ENCODE peak calls at places on chromosome 20, in ten cellular contexts. I is mammary epithelial cell, Z is neural progenitor cell, T is esophagus muscularis mucosa, J is testis, F is lung, C is heart right ventricle, Y is endodermal cell, A is fibroblast of lung, R is OCI-LY7. O is an unnamed sample. For H3K4me1, the result is how much of the 10 kb centered on the place peaks cover.

GRCh38 chr20:14055127-14055742 is 59.9 kb downstream of the MACROD2 start:
- DNase-seq in I (peak), Z (peak), T (no peak), J (peak), F (no peak), C (no peak), Y (no peak), A (peak), R (peak), O (no peak)

GRCh38 chr20:53660947-53661381 is 67.3 kb upstream of the ZNF217 start:
- DNase-seq in I (no peak), Z (no peak), T (no peak), J (no peak), F (no peak), C (no peak), Y (peak), A (no peak), R (peak), O (no peak)

GRCh38 chr20:34112600-34113061 is 588 bp upstream of the EIF2S2 start:
- DNase-seq in I (no peak), Z (peak), T (no peak), J (peak), F (no peak), C (no peak), Y (no peak), A (peak), R (no peak), O (peak)

GRCh38 chr20:24376523-24377085 is 92.8 kb upstream of the SYNDIG1 start:
- DNase-seq in I (peak), Z (no peak), T (no peak), J (no peak), F (no peak), C (no peak), Y (no peak), A (peak), R (no peak), O (no peak)

GRCh38 chr20:32626859-32627636 is 41.9 kb upstream of the NOL4L start:
- DNase-seq in I (no peak), Z (no peak), T (no peak), J (no peak), F (no peak), C (no peak), Y (no peak), A (no peak), R (peak), O (peak)

GRCh38 chr20:36483919-36484808 is 57.2 kb upstream of the MYL9 start:
- DNase-seq in I (peak), Z (no peak), T (no peak), J (no peak), F (no peak), C (no peak), Y (no peak), A (peak), R (no peak), O (peak)

GRCh38 chr20:51752343-51752951 is 15.7 kb downstream of the ATP9A start:
- DNase-seq in I (peak), Z (no peak), T (no peak), J (no peak), F (no peak), C (no peak), Y (no peak), A (peak), R (no peak), O (peak)

GRCh38 chr20:25058051-25058796 is at the start of gene ACSS1:
- DNase-seq in I (peak), Z (peak), T (no peak), J (peak), F (peak), C (peak), Y (peak), A (peak), R (peak), O (peak)

GRCh38 chr20:58246346-58246745 is 17.9 kb upstream of the ANKRD60 start:
- DNase-seq in I (no peak), Z (peak), T (peak), J (no peak), F (no peak), C (no peak), Y (peak), A (peak), R (no peak), O (peak)

DNA sequence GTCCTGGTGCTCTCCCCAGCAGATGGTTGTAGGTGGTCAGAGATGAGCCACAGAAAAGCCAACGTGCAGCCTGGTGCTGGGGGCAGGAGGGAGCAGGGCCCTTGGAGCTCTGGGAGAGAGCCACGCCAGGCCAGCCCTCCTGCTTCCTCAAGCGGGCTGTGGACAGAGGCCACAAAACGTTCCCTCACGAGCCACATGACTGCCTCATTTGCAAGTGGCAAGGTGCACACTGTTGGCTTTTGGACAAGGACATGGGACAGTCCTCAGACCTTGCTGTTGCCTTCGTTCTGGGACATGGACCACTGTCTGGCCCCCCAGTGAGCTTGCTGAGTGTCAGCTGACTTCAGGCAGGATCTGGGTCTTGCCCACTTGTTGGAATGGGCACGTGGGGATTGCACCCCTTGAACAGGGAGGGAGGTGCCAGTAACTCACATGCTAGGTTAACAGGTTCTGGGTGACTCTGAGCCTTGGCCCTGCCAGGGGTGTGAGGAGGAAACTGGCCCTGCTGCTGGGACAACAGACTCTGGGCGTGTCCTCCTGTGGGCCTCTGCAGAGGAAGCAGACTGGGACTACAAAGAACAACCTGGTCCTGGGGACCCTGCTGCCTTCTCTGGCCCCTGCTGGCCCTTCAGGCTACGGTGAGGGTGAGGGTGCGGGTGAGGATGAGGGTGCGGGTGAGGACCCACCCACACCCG is 2.6 kb downstream of the SLCO4A1 start:
- DNase-seq in I (no peak), Z (no peak), T (no peak), J (no peak), F (no peak), C (no peak), Y (no peak), A (no peak), R (no peak), O (no peak)
- H3K4me1 ChIP-seq in I (under half), Z (under half), T (half or more), J (under half), F (under half), C (half or more), Y (under half), A (under half), R (half or more), O (under half)

GRCh38 chr20:63041776-63042175 is 35.0 kb upstream of the BHLHE23 start:
- DNase-seq in I (no peak), Z (no peak), T (no peak), J (no peak), F (no peak), C (no peak), Y (no peak), A (no peak), R (no peak), O (no peak)

GRCh38 chr20:63043348-63044203 is 36.8 kb upstream of the BHLHE23 start:
- DNase-seq in I (no peak), Z (no peak), T (no peak), J (no peak), F (no peak), C (peak), Y (no peak), A (no peak), R (no peak), O (no peak)

GRCh38 chr20:63044605-63045004 is 37.8 kb upstream of the BHLHE23 start:
- DNase-seq in I (no peak), Z (no peak), T (no peak), J (no peak), F (no peak), C (no peak), Y (no peak), A (no peak), R (no peak), O (no peak)

GRCh38 chr20:63044204-63044600 is 37.4 kb upstream of the BHLHE23 start:
- DNase-seq in I (no peak), Z (no peak), T (no peak), J (no peak), F (no peak), C (peak), Y (no peak), A (no peak), R (no peak), O (no peak)

DNA sequence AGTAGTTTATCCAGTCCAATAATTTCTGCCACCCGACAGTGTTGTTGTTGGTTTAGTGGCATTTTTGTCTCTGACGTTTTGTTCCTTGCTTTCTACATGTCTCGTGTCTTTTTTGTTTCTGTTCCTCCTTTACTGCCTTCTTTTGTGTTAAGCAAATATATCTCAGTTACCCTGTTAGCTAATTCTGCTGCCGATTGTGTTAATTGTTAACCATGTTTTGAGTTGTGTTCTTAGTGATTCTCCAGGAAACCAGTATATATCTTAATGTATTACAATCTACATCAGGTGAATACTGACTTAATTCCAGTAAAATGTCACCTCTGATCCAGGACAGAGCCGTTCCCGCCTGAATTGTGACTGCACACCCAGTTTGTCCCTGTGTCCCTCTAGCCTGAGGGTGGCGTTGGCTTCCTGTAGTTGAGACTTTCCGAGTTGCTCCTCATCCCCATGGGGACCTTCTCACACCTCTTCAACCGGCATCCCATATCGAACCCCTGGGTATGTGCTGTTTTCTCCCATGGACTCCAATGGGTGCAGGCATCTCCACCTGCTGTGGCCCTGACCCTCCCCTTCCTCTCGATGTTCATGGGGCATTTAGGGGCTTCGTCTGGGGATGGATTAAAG is 35.8 kb upstream of the BHLHE23 start:
- DNase-seq in I (no peak), Z (no peak), T (no peak), J (no peak), F (no peak), C (no peak), Y (no peak), A (no peak), R (no peak), O (no peak)
- TF ChIP-seq CTCF in I (no peak), Z (no peak), T (no peak), J (no peak), F (no peak), C (no peak), Y (no peak), A (no peak), R (no peak), O (no peak)

GRCh38 chr20:63639093-63639860 is 12.4 kb upstream of the GMEB2 start:
- DNase-seq in I (no peak), Z (no peak), T (no peak), J (no peak), F (no peak), C (peak), Y (no peak), A (no peak), R (peak), O (peak)
- H3K4me1 ChIP-seq in I (under half), Z (under half), T (under half), J (under half), F (under half), C (under half), Y (under half), A (under half), R (under half), O (under half)

DNA sequence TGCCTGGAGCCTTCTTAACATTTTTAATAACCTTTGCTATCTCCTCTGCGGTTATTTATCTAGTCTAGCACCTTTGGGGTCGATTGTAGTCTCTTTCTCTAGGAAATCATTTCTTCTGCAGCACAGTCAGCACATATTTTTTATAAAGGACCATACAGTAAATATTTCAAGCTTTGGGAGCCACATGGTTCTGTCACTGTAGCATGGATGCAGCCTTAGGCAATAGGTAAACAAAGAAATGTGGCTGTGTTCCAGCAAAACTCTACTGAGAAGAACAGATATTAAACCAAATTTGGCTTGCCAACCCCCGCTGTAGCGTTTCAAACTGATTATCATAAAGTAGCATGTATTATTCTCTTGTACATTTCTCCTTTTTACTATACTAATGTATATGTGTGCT is 95.7 kb downstream of the SLC23A2 start:
- DNase-seq in I (no peak), Z (no peak), T (no peak), J (no peak), F (no peak), C (no peak), Y (no peak), A (no peak), R (no peak), O (no peak)
- TF ChIP-seq CTCF in I (no peak), Z (no peak), T (no peak), J (no peak), F (no peak), C (no peak), Y (no peak), A (no peak), R (no peak), O (no peak)